ENCODE peak calls at places on chromosomes 5 and 9, in nine cellular contexts. One of them, this sample, is unnamed.

GRCh38 chr5:179974281-179974945 is 66.7 kb upstream of the TBC1D9B start:
- DNase-seq in breast epithelium: no peak
- DNase-seq in HCT116: no peak
- DNase-seq in transverse colon: no peak
- DNase-seq in sigmoid colon: no peak
- DNase-seq in stomach: no peak
- DNase-seq in K562: no peak
- DNase-seq in Panc1: no peak
- DNase-seq in SK-N-SH: no peak
- DNase-seq in this sample: no peak

GRCh38 chr9:94057918-94058317 is 26.3 kb upstream of the PTPDC1 start:
- DNase-seq in breast epithelium: no peak
- DNase-seq in Panc1: no peak
- DNase-seq in transverse colon: no peak
- DNase-seq in K562: no peak
- DNase-seq in SK-N-SH: no peak
- DNase-seq in HCT116: no peak
- DNase-seq in sigmoid colon: no peak
- DNase-seq in stomach: no peak
- DNase-seq in this sample: no peak

GRCh38 chr5:421901-422300 is 21.1 kb upstream of the EXOC3 start:
- DNase-seq in Panc1: no peak
- DNase-seq in stomach: no peak
- DNase-seq in HCT116: no peak
- DNase-seq in sigmoid colon: peak; percentile 54
- DNase-seq in transverse colon: no peak
- DNase-seq in SK-N-SH: no peak
- DNase-seq in K562: no peak
- DNase-seq in breast epithelium: no peak
- DNase-seq in this sample: peak; percentile 66

GRCh38 chr5:147860641-147861025 is 17.9 kb upstream of the SCGB3A2 start:
- DNase-seq in sigmoid colon: no peak
- DNase-seq in breast epithelium: no peak
- DNase-seq in transverse colon: peak; percentile 11
- DNase-seq in stomach: peak; percentile 49
- DNase-seq in K562: no peak
- DNase-seq in SK-N-SH: no peak
- DNase-seq in HCT116: no peak
- DNase-seq in Panc1: no peak
- DNase-seq in this sample: no peak

GRCh38 chr5:147287181-147287580 is 52.4 kb downstream of the STK32A start:
- DNase-seq in sigmoid colon: no peak
- DNase-seq in stomach: no peak
- DNase-seq in transverse colon: no peak
- DNase-seq in K562: no peak
- DNase-seq in HCT116: no peak
- DNase-seq in Panc1: no peak
- DNase-seq in SK-N-SH: no peak
- DNase-seq in breast epithelium: no peak
- DNase-seq in this sample: no peak

GRCh38 chr9:91659529-91660294 is 236.1 kb upstream of the NFIL3 start:
- DNase-seq in SK-N-SH: peak; percentile 71
- DNase-seq in Panc1: no peak
- DNase-seq in K562: peak; percentile 51
- DNase-seq in sigmoid colon: no peak
- DNase-seq in breast epithelium: no peak
- DNase-seq in transverse colon: no peak
- DNase-seq in HCT116: peak; percentile 12
- DNase-seq in stomach: no peak
- DNase-seq in this sample: no peak

GRCh38 chr5:96687812-96688453 is 25.8 kb downstream of the CAST start:
- DNase-seq in sigmoid colon: no peak
- DNase-seq in HCT116: peak; percentile 39
- DNase-seq in breast epithelium: no peak
- DNase-seq in stomach: no peak
- DNase-seq in K562: peak; percentile 57
- DNase-seq in transverse colon: no peak
- DNase-seq in SK-N-SH: peak; percentile 68
- DNase-seq in Panc1: no peak
- DNase-seq in this sample: no peak

GRCh38 chr9:129794549-129794948 is 8.4 kb upstream of the TOR1B start:
- DNase-seq in sigmoid colon: no peak
- DNase-seq in Panc1: no peak
- DNase-seq in K562: no peak
- DNase-seq in breast epithelium: no peak
- DNase-seq in SK-N-SH: no peak
- DNase-seq in transverse colon: no peak
- DNase-seq in stomach: no peak
- DNase-seq in HCT116: no peak
- DNase-seq in this sample: no peak

GRCh38 chr9:121900163-121900562 is 192.9 kb downstream of the TTLL11 start:
- DNase-seq in sigmoid colon: no peak
- DNase-seq in stomach: no peak
- DNase-seq in HCT116: no peak
- DNase-seq in breast epithelium: no peak
- DNase-seq in K562: no peak
- DNase-seq in transverse colon: no peak
- DNase-seq in Panc1: no peak
- DNase-seq in SK-N-SH: no peak
- DNase-seq in this sample: no peak

GRCh38 chr5:179821298-179822058 is 773 bp downstream of the SQSTM1 start:
- DNase-seq in transverse colon: peak; percentile 97
- DNase-seq in breast epithelium: peak; percentile 97
- DNase-seq in sigmoid colon: peak; percentile 99
- DNase-seq in SK-N-SH: peak; percentile 98
- DNase-seq in Panc1: no peak
- DNase-seq in K562: peak; percentile 81
- DNase-seq in stomach: peak; percentile 96
- DNase-seq in HCT116: peak; percentile 81
- DNase-seq in this sample: peak; percentile 98

GRCh38 chr5:1660511-1660910 is 136.8 kb upstream of the LPCAT1 start:
- DNase-seq in HCT116: no peak
- DNase-seq in transverse colon: no peak
- DNase-seq in K562: no peak
- DNase-seq in sigmoid colon: no peak
- DNase-seq in Panc1: no peak
- DNase-seq in SK-N-SH: peak; percentile 7
- DNase-seq in stomach: no peak
- DNase-seq in breast epithelium: no peak
- DNase-seq in this sample: no peak

GRCh38 chr5:79619849-79620248 is 7.6 kb downstream of the TENT2 start:
- DNase-seq in breast epithelium: no peak
- DNase-seq in HCT116: no peak
- DNase-seq in Panc1: no peak
- DNase-seq in stomach: no peak
- DNase-seq in K562: no peak
- DNase-seq in transverse colon: no peak
- DNase-seq in sigmoid colon: no peak
- DNase-seq in SK-N-SH: no peak
- DNase-seq in this sample: no peak

GRCh38 chr9:72554221-72554641 is 32.8 kb downstream of the TMC1 start:
- DNase-seq in K562: no peak
- DNase-seq in HCT116: no peak
- DNase-seq in breast epithelium: no peak
- DNase-seq in SK-N-SH: no peak
- DNase-seq in sigmoid colon: no peak
- DNase-seq in stomach: no peak
- DNase-seq in transverse colon: no peak
- DNase-seq in Panc1: no peak
- DNase-seq in this sample: no peak

DNA sequence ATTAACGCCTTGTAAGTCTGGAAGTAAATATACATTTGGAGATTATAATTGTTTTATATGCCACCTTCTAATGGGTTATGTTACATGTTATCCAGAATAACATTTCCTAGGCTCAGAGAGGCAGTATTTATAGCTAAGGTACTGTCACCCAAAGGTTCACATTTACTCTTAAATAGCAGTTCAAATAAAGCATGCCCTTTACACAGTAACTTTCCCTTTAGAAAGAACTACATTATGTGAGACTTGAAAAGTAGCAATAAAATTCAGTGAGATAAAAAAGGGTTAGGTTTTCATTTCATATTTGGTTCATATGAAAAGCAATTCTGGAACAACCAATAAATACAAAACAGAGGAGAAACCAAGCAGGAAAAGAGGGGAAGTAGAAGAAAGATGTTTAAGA is 35.1 kb downstream of the SKIC3 start:
- DNase-seq in Panc1: no peak
- DNase-seq in stomach: no peak
- DNase-seq in HCT116: no peak
- DNase-seq in breast epithelium: no peak
- DNase-seq in SK-N-SH: no peak
- DNase-seq in transverse colon: no peak
- DNase-seq in sigmoid colon: no peak
- DNase-seq in K562: no peak
- DNase-seq in this sample: no peak
- H3K36me3 ChIP-seq in Panc1: peaks cover 34% of the 10 kb centered on the region
- H3K36me3 ChIP-seq in stomach: peaks cover 96% of the 10 kb centered on the region
- H3K36me3 ChIP-seq in HCT116: peaks cover 12% of the 10 kb centered on the region
- H3K36me3 ChIP-seq in breast epithelium: no peaks in the 10 kb centered on the region
- H3K36me3 ChIP-seq in SK-N-SH: peaks cover 90% of the 10 kb centered on the region
- H3K36me3 ChIP-seq in transverse colon: peaks cover 47% of the 10 kb centered on the region
- H3K36me3 ChIP-seq in sigmoid colon: peaks cover 7% of the 10 kb centered on the region
- H3K36me3 ChIP-seq in K562: peaks cover 77% of the 10 kb centered on the region
- H3K36me3 ChIP-seq in this sample: peaks cover 70% of the 10 kb centered on the region

GRCh38 chr9:36905101-36906066 is 128.7 kb downstream of the PAX5 start:
- DNase-seq in K562: no peak
- DNase-seq in SK-N-SH: no peak
- DNase-seq in breast epithelium: no peak
- DNase-seq in stomach: no peak
- DNase-seq in HCT116: no peak
- DNase-seq in Panc1: no peak
- DNase-seq in transverse colon: no peak
- DNase-seq in sigmoid colon: no peak
- DNase-seq in this sample: peak; percentile 52
- TF ChIP-seq POLR2AphosphoS5 in K562: no peak
- TF ChIP-seq POLR2AphosphoS5 in SK-N-SH: no peak
- TF ChIP-seq POLR2AphosphoS5 in breast epithelium: no peak
- TF ChIP-seq POLR2AphosphoS5 in stomach: no peak
- TF ChIP-seq POLR2AphosphoS5 in HCT116: no peak
- TF ChIP-seq POLR2AphosphoS5 in Panc1: no peak
- TF ChIP-seq POLR2AphosphoS5 in transverse colon: no peak
- TF ChIP-seq POLR2AphosphoS5 in sigmoid colon: no peak
- TF ChIP-seq POLR2AphosphoS5 in this sample: no peak

DNA sequence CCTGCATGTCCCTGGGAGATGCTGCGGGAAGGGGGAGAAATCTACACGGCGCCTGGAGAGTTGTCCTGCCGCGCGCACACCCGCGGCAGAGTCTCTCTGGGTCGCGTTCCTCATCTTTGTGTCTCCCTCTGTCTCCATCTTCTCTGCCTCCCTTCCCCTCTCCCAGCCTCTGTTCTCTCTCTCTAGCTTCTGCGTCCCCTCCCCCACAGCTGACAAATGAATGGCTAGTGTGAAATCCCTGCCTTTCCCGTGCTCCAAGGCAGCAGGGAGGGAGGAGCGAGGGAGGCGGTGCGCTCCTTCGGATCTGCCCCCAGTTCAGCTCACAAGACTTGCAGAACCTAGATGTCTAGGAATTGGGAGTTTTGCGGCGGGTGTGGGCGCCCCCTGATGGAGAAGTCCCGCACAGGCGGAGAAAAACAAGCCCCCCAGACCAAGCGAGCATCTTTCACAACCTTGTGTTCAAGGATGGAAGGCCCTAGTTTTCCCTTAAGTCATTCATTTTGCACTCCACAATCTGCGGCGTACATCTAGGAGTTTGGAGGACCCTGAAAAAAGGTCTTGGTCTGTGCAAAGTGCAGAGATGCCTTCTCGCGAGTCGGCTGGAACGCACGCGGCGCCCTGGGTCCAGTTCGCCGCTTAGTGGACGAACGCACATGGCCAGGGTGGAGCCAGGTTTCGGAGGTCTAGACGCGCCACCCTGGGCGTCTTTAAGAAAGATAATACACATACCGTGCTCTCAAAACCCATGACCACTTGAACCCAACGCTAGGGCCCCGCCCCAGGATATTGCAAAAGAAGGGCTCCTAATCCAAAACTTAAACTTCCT is 2.0 kb downstream of the VCAN start:
- DNase-seq in sigmoid colon: peak; percentile 96
- DNase-seq in HCT116: peak; percentile 86
- DNase-seq in SK-N-SH: peak; percentile 85
- DNase-seq in K562: peak; percentile 65
- DNase-seq in transverse colon: peak; percentile 70
- DNase-seq in stomach: peak; percentile 56
- DNase-seq in Panc1: peak; percentile 63
- DNase-seq in breast epithelium: peak; percentile 83
- DNase-seq in this sample: peak; percentile 94
- H3K27ac ChIP-seq in sigmoid colon: peak overlapping the region; percentile 72
- H3K27ac ChIP-seq in HCT116: peak overlapping the region; percentile 63
- H3K27ac ChIP-seq in SK-N-SH: peak overlapping the region; percentile 92
- H3K27ac ChIP-seq in K562: peak overlapping the region; percentile 53
- H3K27ac ChIP-seq in transverse colon: peak overlapping the region; percentile 70
- H3K27ac ChIP-seq in stomach: peak overlapping the region; percentile 80
- H3K27ac ChIP-seq in Panc1: no peak overlapping the region
- H3K27ac ChIP-seq in breast epithelium: peak overlapping the region; percentile 90
- H3K27ac ChIP-seq in this sample: peak overlapping the region; percentile 83

DNA sequence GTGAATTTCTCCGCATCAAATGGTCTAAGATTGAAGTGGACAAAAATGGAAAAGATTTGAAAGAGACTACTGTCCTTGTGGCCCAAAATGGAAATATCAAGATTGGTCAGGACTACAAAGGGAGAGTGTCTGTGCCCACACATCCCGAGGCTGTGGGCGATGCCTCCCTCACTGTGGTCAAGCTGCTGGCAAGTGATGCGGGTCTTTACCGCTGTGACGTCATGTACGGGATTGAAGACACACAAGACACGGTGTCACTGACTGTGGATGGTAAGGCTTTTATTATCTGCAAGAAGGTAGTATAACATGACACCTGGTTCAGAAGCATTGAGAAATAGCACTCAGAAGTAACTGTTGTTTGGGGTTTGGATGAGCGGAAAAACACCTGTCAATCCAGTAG is 18.7 kb downstream of the VCAN start:
- DNase-seq in SK-N-SH: no peak
- DNase-seq in transverse colon: no peak
- DNase-seq in sigmoid colon: no peak
- DNase-seq in HCT116: no peak
- DNase-seq in breast epithelium: no peak
- DNase-seq in K562: no peak
- DNase-seq in stomach: no peak
- DNase-seq in Panc1: no peak
- DNase-seq in this sample: no peak
- H3K36me3 ChIP-seq in SK-N-SH: peaks cover 67% of the 10 kb centered on the region
- H3K36me3 ChIP-seq in transverse colon: no peaks in the 10 kb centered on the region
- H3K36me3 ChIP-seq in sigmoid colon: no peaks in the 10 kb centered on the region
- H3K36me3 ChIP-seq in HCT116: no peaks in the 10 kb centered on the region
- H3K36me3 ChIP-seq in breast epithelium: no peaks in the 10 kb centered on the region
- H3K36me3 ChIP-seq in K562: no peaks in the 10 kb centered on the region
- H3K36me3 ChIP-seq in stomach: no peaks in the 10 kb centered on the region
- H3K36me3 ChIP-seq in Panc1: no peaks in the 10 kb centered on the region
- H3K36me3 ChIP-seq in this sample: no peaks in the 10 kb centered on the region